ENCODE peak calls at places on chromosomes 3 and 15, in four cellular contexts. One of them, this sample, is unnamed.

GRCh38 chr3:132556467-132557159 is 40.5 kb upstream of the ACKR4 start:
- DNase-seq in SK-N-SH: no peak
- DNase-seq in K562: peak; percentile 18
- DNase-seq in HepG2: no peak
- DNase-seq in this sample: no peak

GRCh38 chr3:16512435-16513140 is 911 bp downstream of the RFTN1 start:
- DNase-seq in HepG2: no peak
- DNase-seq in K562: no peak
- DNase-seq in SK-N-SH: peak; percentile 67
- DNase-seq in this sample: no peak

GRCh38 chr3:194984026-194984425 is 286.9 kb downstream of the XXYLT1 start:
- DNase-seq in K562: no peak
- DNase-seq in SK-N-SH: no peak
- DNase-seq in HepG2: no peak
- DNase-seq in this sample: no peak

GRCh38 chr3:184414418-184415228 is 34.8 kb downstream of the CHRD start:
- DNase-seq in HepG2: no peak
- DNase-seq in SK-N-SH: no peak
- DNase-seq in K562: no peak
- DNase-seq in this sample: no peak

GRCh38 chr15:53530762-53531161 is 228.7 kb downstream of the WDR72 start:
- DNase-seq in HepG2: no peak
- DNase-seq in SK-N-SH: no peak
- DNase-seq in K562: no peak
- DNase-seq in this sample: no peak

GRCh38 chr15:51878446-51879386 is 49.3 kb downstream of the TMOD3 start:
- DNase-seq in SK-N-SH: no peak
- DNase-seq in K562: peak; percentile 35
- DNase-seq in HepG2: no peak
- DNase-seq in this sample: no peak

GRCh38 chr15:63198752-63199250 is 9.4 kb downstream of the RAB8B start:
- DNase-seq in HepG2: no peak
- DNase-seq in K562: no peak
- DNase-seq in SK-N-SH: no peak
- DNase-seq in this sample: no peak

GRCh38 chr15:39270976-39271375 is 309.9 kb upstream of the THBS1 start:
- DNase-seq in HepG2: no peak
- DNase-seq in K562: no peak
- DNase-seq in SK-N-SH: no peak
- DNase-seq in this sample: no peak

GRCh38 chr3:141360888-141361598 is 7.3 kb upstream of the ZBTB38 start:
- DNase-seq in K562: peak; percentile 71
- DNase-seq in HepG2: peak; percentile 98
- DNase-seq in SK-N-SH: peak; percentile 70
- DNase-seq in this sample: no peak

GRCh38 chr3:132332082-132332964 is 15.1 kb downstream of the ACP3 start:
- DNase-seq in SK-N-SH: no peak
- DNase-seq in HepG2: no peak
- DNase-seq in K562: no peak
- DNase-seq in this sample: no peak

GRCh38 chr3:113439576-113439975 is 1.7 kb downstream of the CFAP44 start:
- DNase-seq in K562: no peak
- DNase-seq in HepG2: no peak
- DNase-seq in SK-N-SH: no peak
- DNase-seq in this sample: no peak

GRCh38 chr15:40746916-40747418 is 8.1 kb downstream of the RMDN3 start:
- DNase-seq in SK-N-SH: peak; percentile 31
- DNase-seq in K562: no peak
- DNase-seq in HepG2: no peak
- DNase-seq in this sample: no peak

GRCh38 chr3:81621277-81621676 is 140.2 kb downstream of the GBE1 start:
- DNase-seq in HepG2: no peak
- DNase-seq in SK-N-SH: no peak
- DNase-seq in K562: no peak
- DNase-seq in this sample: no peak

GRCh38 chr3:126524429-126524988 is 554 bp downstream of the CHST13 start:
- DNase-seq in HepG2: peak; percentile 69
- DNase-seq in SK-N-SH: peak; percentile 86
- DNase-seq in K562: peak; percentile 32
- DNase-seq in this sample: no peak

GRCh38 chr3:23183731-23184130 is 19.4 kb upstream of the UBE2E2 start:
- DNase-seq in K562: peak; percentile 13
- DNase-seq in HepG2: peak; percentile 43
- DNase-seq in SK-N-SH: peak; percentile 4
- DNase-seq in this sample: peak; percentile 50

GRCh38 chr3:120167488-120167887 is 73.2 kb upstream of the GSK3B start:
- DNase-seq in SK-N-SH: no peak
- DNase-seq in HepG2: no peak
- DNase-seq in K562: no peak
- DNase-seq in this sample: no peak

GRCh38 chr3:8607285-8608040 is 37.1 kb downstream of the SSUH2 start:
- DNase-seq in HepG2: peak; percentile 55
- DNase-seq in K562: no peak
- DNase-seq in SK-N-SH: peak; percentile 82
- DNase-seq in this sample: peak; percentile 46

GRCh38 chr3:159451482-159451881 is 537.2 kb upstream of the IL12A start:
- DNase-seq in SK-N-SH: no peak
- DNase-seq in K562: no peak
- DNase-seq in HepG2: no peak
- DNase-seq in this sample: no peak
- TF ChIP-seq CTCF in SK-N-SH: no peak
- TF ChIP-seq CTCF in K562: no peak
- TF ChIP-seq CTCF in HepG2: no peak
- TF ChIP-seq CTCF in this sample: no peak

GRCh38 chr15:90085565-90085964 is 16.7 kb downstream of the IDH2 start:
- DNase-seq in SK-N-SH: no peak
- DNase-seq in HepG2: no peak
- DNase-seq in K562: no peak
- DNase-seq in this sample: no peak

GRCh38 chr15:90086868-90087268 is 15.4 kb downstream of the IDH2 start:
- DNase-seq in SK-N-SH: peak; percentile 77
- DNase-seq in K562: peak; percentile 67
- DNase-seq in HepG2: peak; percentile 44
- DNase-seq in this sample: peak; percentile 68

GRCh38 chr15:90090226-90090848 is 11.9 kb downstream of the IDH2 start:
- DNase-seq in SK-N-SH: no peak
- DNase-seq in K562: no peak
- DNase-seq in HepG2: no peak
- DNase-seq in this sample: no peak

GRCh38 chr15:90084876-90085423 is 17.3 kb downstream of the IDH2 start:
- DNase-seq in K562: no peak
- DNase-seq in SK-N-SH: no peak
- DNase-seq in HepG2: no peak
- DNase-seq in this sample: no peak

GRCh38 chr15:90087454-90088154 is 14.7 kb downstream of the IDH2 start:
- DNase-seq in K562: peak; percentile 80
- DNase-seq in SK-N-SH: peak; percentile 77
- DNase-seq in HepG2: peak; percentile 36
- DNase-seq in this sample: no peak
- TF ChIP-seq FOXJ3 in K562: no peak
- TF ChIP-seq FOXJ3 in SK-N-SH: no peak
- TF ChIP-seq FOXJ3 in HepG2: no peak
- TF ChIP-seq FOXJ3 in this sample: no peak

DNA sequence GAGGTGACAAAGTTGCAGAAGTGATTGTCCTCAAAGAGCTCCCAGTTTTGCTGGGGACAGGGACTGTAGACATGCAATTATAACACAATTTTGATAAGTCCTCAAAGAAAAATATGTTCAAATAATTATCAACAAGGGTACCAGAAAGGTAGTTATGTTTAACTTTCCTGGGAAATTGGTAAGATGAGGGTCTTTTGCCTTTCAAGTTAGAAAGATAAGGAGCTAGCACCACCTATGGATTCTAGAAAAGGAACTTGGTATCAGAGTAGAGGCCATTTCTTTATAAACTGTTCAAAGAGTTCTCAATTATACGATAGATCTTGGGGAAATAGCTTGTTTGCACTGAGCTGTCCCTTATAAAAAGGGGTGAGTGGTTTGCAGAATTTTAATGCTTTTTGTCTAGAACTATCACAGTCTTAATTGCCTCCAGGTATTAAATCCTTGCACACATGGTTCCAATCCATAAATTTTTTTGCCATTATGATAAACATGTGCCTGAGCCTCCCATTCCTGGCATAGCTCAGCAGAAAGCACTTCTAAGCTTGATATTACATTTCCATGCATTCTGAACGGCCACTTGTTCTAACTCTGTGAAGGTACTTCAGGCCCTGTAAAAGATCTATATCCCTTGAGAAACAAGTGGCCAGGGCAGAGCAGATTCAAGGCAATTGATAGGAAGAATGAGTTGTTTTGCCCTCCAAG is 247.5 kb upstream of the LRIG1 start:
- DNase-seq in K562: no peak
- DNase-seq in HepG2: no peak
- DNase-seq in SK-N-SH: no peak
- DNase-seq in this sample: no peak
- TF ChIP-seq CTCF in K562: no peak
- TF ChIP-seq CTCF in HepG2: no peak
- TF ChIP-seq CTCF in SK-N-SH: no peak
- TF ChIP-seq CTCF in this sample: no peak

GRCh38 chr3:177057768-177058167 is 139.5 kb downstream of the TBL1XR1 start:
- DNase-seq in K562: no peak
- DNase-seq in HepG2: no peak
- DNase-seq in SK-N-SH: no peak
- DNase-seq in this sample: no peak
- TF ChIP-seq FOXJ3 in K562: no peak
- TF ChIP-seq FOXJ3 in HepG2: no peak
- TF ChIP-seq FOXJ3 in SK-N-SH: no peak
- TF ChIP-seq FOXJ3 in this sample: no peak

GRCh38 chr15:100914876-100915275 is 4.3 kb upstream of the LRRK1 start:
- DNase-seq in HepG2: no peak
- DNase-seq in K562: no peak
- DNase-seq in SK-N-SH: no peak
- DNase-seq in this sample: no peak
- TF ChIP-seq CTCF in HepG2: no peak
- TF ChIP-seq CTCF in K562: peak; percentile 19
- TF ChIP-seq CTCF in SK-N-SH: no peak
- TF ChIP-seq CTCF in this sample: no peak

DNA sequence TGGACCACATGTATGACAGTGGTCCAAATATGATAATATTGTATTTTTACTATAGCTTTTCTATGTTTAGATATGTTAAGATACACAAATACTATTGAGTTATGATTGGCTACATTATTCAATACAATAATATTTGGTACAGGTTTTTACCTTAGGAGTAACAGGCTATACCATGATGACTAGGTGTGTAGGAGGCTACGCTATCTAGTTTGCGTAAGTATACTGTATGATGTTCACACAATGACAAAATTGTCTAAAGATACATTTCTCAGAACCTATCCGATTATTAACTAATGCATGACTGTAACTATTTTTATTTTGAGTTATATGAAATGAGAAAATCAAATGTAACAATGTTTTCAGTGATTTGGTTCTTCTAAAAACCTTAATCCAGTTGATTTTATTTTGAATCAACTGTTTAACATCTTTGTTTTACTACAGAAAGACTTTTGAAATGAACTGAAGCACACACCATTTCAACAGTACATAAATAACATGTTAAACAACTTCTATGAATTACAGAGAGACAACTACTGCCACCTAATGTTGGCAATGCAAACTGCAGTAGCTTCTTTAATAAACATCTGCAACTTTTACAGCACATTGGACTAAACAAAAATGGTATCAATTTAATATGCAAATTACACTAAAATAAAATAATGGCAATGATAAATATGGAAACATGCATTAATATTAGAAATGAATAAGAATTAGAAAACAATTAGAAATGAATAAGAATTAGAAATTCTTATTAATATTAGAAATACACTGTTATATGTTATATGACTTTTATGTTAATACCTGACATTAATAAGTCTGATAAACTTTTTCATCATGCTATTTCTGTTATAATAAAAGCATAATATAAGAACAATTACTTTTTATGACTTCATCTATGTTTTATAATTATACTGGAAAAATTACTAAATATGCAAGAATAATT is 255.7 kb downstream of the MBNL1 start:
- DNase-seq in SK-N-SH: peak; percentile 21
- DNase-seq in K562: peak; percentile 14
- DNase-seq in HepG2: peak; percentile 33
- DNase-seq in this sample: no peak
- TF ChIP-seq FOXJ3 in SK-N-SH: no peak
- TF ChIP-seq FOXJ3 in K562: no peak
- TF ChIP-seq FOXJ3 in HepG2: no peak
- TF ChIP-seq FOXJ3 in this sample: no peak

DNA sequence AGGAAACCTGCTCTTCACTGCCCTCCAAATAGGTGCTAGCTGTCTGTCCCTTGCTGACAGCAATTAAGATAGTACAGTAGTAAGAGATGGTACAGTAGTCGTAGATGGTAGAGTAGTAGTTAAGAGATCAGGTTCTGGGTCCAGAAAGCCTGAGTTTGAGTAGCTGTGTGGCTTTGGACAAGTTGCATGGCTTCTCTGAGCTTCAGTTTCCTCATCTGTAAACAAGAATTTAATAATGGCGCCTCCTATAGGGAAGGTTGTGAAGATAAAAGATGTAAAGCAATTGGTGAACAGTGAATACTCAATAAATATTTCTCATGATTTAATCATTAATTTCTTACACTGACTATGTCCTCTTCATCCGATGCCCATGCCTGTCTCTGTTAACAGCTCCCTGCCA is 86.9 kb upstream of the BCL6 start:
- DNase-seq in HepG2: no peak
- DNase-seq in SK-N-SH: no peak
- DNase-seq in K562: no peak
- DNase-seq in this sample: no peak
- TF ChIP-seq CTCF in HepG2: no peak
- TF ChIP-seq CTCF in SK-N-SH: no peak
- TF ChIP-seq CTCF in K562: peak; percentile 21
- TF ChIP-seq CTCF in this sample: no peak

DNA sequence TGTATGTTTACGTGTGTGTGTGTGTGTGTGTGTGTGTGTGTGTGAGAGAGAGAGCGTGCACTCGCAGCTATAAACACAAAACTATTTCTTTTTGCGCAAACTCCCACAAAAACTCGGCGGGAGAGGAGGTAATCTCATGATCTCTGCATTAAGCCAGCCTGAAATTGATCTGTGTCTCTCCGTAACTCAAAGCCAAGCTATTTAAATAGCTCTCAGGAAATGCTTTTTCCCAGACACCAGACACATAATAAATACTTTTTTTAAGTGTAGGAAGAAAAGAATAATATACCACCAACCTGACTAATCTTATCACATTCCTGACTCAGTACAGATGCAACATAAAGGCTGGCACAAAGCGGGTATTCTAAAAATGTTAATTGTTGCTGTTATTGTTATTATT is 226.8 kb downstream of the MAGI1 start:
- DNase-seq in SK-N-SH: no peak
- DNase-seq in HepG2: no peak
- DNase-seq in K562: no peak
- DNase-seq in this sample: no peak
- TF ChIP-seq FOXJ3 in SK-N-SH: no peak
- TF ChIP-seq FOXJ3 in HepG2: no peak
- TF ChIP-seq FOXJ3 in K562: no peak
- TF ChIP-seq FOXJ3 in this sample: no peak